ENCODE peak calls at places on chromosomes 6 and 20, in four cellular contexts. S, F, G and O are unnamed samples.
A peak's percentile ranks its signal among the peaks of the same experiment; 100 is the strongest.

GRCh38 chr20:19098806-19099578 is 113.5 kb upstream of the SLC24A3 start:
- DNase-seq in S (no peak), F (no peak), G (no peak), O (no peak)

GRCh38 chr6:121309768-121310473 is 24.4 kb downstream of the TBC1D32 start:
- DNase-seq in S (no peak), F (no peak), G (no peak), O (peak; percentile 27)

GRCh38 chr6:151399679-151400078 is 8.3 kb upstream of the ZBTB2 start:
- DNase-seq in S (no peak), F (no peak), G (no peak), O (peak; percentile 46)

GRCh38 chr20:12999201-12999600 is 9.6 kb upstream of the SPTLC3 start:
- DNase-seq in S (no peak), F (no peak), G (no peak), O (no peak)

GRCh38 chr6:71478834-71479541 is 190.4 kb downstream of the OGFRL1 start:
- DNase-seq in S (no peak), F (no peak), G (peak; percentile 17), O (peak; percentile 60)

GRCh38 chr6:51959744-51960383 is 127.5 kb downstream of the PKHD1 start:
- DNase-seq in S (peak; percentile 77), F (peak; percentile 91), G (peak; percentile 62), O (peak; percentile 64)

GRCh38 chr6:115575298-115575697 is 485.4 kb downstream of the FRK start:
- DNase-seq in S (no peak), F (no peak), G (no peak), O (no peak)

GRCh38 chr20:57582432-57583288 is 21.8 kb downstream of the PCK1 start:
- DNase-seq in S (peak; percentile 55), F (peak; percentile 76), G (peak; percentile 24), O (no peak)

GRCh38 chr6:144007779-144008500 is at the start of gene PLAGL1:
- DNase-seq in S (peak; percentile 35), F (peak; percentile 82), G (peak; percentile 50), O (peak; percentile 28)

GRCh38 chr20:51128198-51128597 is 105.3 kb upstream of the KCNG1 start:
- DNase-seq in S (peak; percentile 9), F (peak; percentile 33), G (peak; percentile 21), O (peak; percentile 64)

GRCh38 chr6:109738200-109738599 is 47.1 kb downstream of the FIG4 start:
- DNase-seq in S (no peak), F (no peak), G (no peak), O (no peak)

GRCh38 chr20:22058746-22059145 is 353.3 kb downstream of the PAX1 start:
- DNase-seq in S (no peak), F (no peak), G (no peak), O (no peak)

GRCh38 chr6:125170376-125170775 is 16.8 kb downstream of the TPD52L1 start:
- DNase-seq in S (no peak), F (no peak), G (no peak), O (no peak)

GRCh38 chr6:35590622-35591066 is 77.9 kb upstream of the TULP1 start:
- DNase-seq in S (no peak), F (peak; percentile 76), G (no peak), O (no peak)

GRCh38 chr6:52497652-52498408 is 77.7 kb downstream of the EFHC1 start:
- DNase-seq in S (no peak), F (no peak), G (no peak), O (no peak)

GRCh38 chr6:146282837-146283236 is 254.0 kb downstream of the GRM1 start:
- DNase-seq in S (no peak), F (no peak), G (no peak), O (no peak)

GRCh38 chr6:25446815-25447569 is 167.8 kb downstream of the CARMIL1 start:
- DNase-seq in S (no peak), F (no peak), G (no peak), O (no peak)

GRCh38 chr6:25442898-25443297 is 163.7 kb downstream of the CARMIL1 start:
- DNase-seq in S (no peak), F (no peak), G (no peak), O (no peak)

GRCh38 chr6:25439368-25439767 is 160.2 kb downstream of the CARMIL1 start:
- DNase-seq in S (no peak), F (no peak), G (no peak), O (no peak)

GRCh38 chr6:25436760-25437159 is 157.6 kb downstream of the CARMIL1 start:
- DNase-seq in S (no peak), F (no peak), G (no peak), O (no peak)

DNA sequence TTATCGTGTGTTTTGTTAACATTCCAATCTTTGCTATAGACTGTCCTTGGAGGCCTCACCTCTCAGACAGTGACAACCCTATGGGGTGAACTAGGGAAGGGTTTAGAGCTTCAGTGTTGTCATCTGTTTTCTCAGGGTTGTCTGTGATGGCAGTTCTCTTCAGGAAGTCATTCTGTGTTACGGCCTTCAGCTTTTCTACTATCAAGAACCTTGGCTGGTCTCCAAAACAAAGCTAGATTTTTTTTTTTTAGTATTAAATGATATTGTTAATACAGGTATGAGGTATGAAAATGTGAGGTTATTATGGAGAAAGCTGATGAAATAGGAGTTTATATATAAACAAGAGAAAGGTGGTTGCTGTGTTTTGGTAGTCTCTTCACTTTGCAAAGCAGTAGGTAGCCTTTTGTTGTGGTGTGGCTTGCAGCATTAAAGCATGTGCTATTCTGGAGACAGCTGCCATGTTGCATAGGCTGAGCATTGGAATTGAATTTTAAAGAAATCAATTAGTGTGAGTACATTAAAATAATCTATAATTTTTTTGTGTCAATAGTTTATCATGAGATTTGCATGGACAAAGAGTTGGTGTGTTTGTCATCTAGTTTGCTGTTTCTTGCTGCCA is 162.6 kb downstream of the CARMIL1 start:
- DNase-seq in S (no peak), F (no peak), G (no peak), O (no peak)
- H3K27ac ChIP-seq in S (no peak overlapping the region), F (no peak overlapping the region), G (no peak overlapping the region), O (no peak overlapping the region)

DNA sequence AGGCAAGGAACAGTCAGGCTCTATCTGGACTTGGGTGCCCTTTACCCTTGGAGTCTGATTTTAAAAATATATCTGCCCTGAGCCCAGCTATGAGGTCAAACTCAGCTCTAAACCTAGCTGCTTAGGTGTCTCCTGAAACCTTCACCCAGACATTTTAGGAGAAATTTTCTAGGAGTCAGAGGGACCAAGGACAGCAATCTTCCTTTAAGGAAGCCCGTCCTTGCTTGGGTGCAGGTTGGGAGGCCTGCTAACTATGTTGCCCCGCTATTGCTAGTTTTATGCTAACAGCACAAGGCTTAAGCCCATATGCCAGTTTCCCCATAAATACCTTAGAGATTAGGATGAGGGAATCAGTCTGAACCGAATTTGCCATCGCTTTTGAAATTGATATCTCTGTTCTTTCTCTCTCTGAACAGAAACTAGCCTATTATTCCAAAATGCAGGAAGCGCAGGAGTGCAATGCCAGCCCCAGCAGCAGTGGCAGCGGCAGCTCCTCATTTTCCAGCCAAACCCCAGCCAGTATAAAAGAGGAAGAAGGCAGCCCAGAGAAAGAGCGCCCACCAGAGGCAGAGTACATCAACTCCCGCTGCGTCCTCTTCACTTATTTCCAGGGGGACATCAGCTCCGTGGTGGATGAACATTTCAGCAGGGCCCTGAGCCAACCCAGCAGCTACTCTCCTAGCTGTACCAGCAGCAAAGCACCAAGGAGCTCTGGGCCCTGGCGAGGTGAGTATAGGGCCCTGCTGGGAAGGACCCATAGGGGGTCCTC is 2.6 kb downstream of the VGLL2 start:
- DNase-seq in S (peak; percentile 81), F (no peak), G (no peak), O (no peak)
- TF ChIP-seq CTCF in S (peak; percentile 74), F (no peak), G (no peak), O (no peak)

DNA sequence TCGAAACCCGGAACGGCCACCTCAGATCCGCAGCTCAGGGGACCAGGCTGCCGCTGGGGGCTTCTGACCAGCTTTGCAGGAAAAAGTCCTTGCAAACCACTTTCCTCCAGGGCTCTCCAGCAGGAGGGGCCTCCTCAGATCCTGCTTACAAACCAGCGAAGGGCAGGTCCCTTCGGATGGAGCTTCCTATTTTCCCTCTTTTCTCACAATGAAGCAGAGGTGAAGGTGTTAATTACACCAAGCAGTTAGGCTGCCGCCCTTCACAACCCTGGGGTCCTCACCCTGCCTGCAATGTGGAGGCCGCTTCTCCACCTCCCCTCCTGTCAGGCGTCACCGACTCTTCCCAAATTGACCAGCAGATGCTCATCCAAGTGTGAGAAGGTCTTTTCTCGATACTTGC is 5.7 kb downstream of the ARHGAP40 start:
- DNase-seq in S (peak; percentile 52), F (no peak), G (no peak), O (no peak)
- H3K27ac ChIP-seq in S (no peak overlapping the region), F (no peak overlapping the region), G (peak overlapping the region; percentile 84), O (no peak overlapping the region)

DNA sequence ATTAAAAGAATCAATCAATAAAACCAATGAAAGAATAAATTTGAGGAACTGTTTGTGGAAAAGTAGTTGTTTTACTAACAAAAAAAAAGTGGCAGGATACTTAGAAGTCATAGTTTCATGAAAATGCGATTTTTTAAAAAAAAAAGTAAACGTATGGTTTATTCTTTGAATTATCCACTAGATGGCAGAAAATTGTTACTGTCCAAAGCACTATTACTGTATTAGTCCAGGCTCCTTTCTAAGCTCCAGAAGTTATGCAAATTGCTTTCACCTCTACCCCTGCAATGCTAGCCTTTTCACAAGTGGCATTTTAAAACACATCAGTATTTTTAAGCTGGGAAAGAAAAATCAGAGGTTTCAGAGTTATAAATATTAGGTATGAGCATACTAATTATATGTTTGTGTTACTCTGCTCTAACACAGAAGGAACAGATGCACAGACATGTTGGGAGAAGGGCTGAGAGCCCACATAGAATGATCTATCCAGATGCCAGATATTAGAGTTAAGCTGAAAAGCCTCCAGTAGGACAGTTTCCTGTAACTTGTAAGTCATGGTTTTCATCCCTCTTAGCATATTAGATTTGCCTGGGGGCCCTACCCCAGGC is 63.9 kb downstream of the FHL5 start:
- DNase-seq in S (no peak), F (no peak), G (peak; percentile 10), O (peak; percentile 18)
- TF ChIP-seq CTCF in S (peak; percentile 58), F (no peak), G (peak; percentile 39), O (peak; percentile 43)

GRCh38 chr20:49279677-49280462 is 2.0 kb upstream of the ZNFX1 start:
- DNase-seq in S (no peak), F (no peak), G (no peak), O (no peak)
- H3K27ac ChIP-seq in S (peak overlapping the region; percentile 87), F (no peak overlapping the region), G (peak overlapping the region; percentile 98), O (peak overlapping the region; percentile 95)

GRCh38 chr6:56710967-56711366 is 68.3 kb upstream of the DST start:
- DNase-seq in S (no peak), F (no peak), G (no peak), O (no peak)
- TF ChIP-seq CTCF in S (peak; percentile 40), F (no peak), G (peak; percentile 16), O (peak; percentile 16)